ENCODE peak calls at places on chromosomes 5 and 9, in five cellular contexts. D, W, N, Q and I are unnamed samples.

GRCh38 chr9:133852476-133852875 is 114.3 kb upstream of the SARDH start:
- DNase-seq in D (no peak), W (no peak), N (no peak), Q (no peak), I (no peak)

GRCh38 chr5:34674226-34674625 is 18.1 kb downstream of the RAI14 start:
- DNase-seq in D (no peak), W (no peak), N (no peak), Q (no peak), I (no peak)

GRCh38 chr5:42235837-42236236 is 187.4 kb upstream of the GHR start:
- DNase-seq in D (no peak), W (no peak), N (no peak), Q (no peak), I (no peak)

GRCh38 chr5:56460681-56461191 is 227.6 kb upstream of the ANKRD55 start:
- DNase-seq in D (no peak), W (no peak), N (no peak), Q (no peak), I (no peak)

GRCh38 chr5:175444060-175444904 is at the start of gene DRD1:
- DNase-seq in D (peak; percentile 64), W (no peak), N (peak; percentile 78), Q (peak; percentile 34), I (peak; percentile 66)

GRCh38 chr9:91755761-91756638 is 194.0 kb downstream of the ROR2 start:
- DNase-seq in D (no peak), W (no peak), N (no peak), Q (no peak), I (no peak)

GRCh38 chr5:115543931-115544370 is 624 bp downstream of the FEM1C start:
- DNase-seq in D (peak; percentile 15), W (no peak), N (peak; percentile 64), Q (peak; percentile 23), I (peak; percentile 11)

GRCh38 chr9:89038354-89039091 is 47.3 kb downstream of the S1PR3 start:
- DNase-seq in D (no peak), W (no peak), N (no peak), Q (no peak), I (no peak)

GRCh38 chr5:168364151-168364661 is 72.8 kb downstream of the WWC1 start:
- DNase-seq in D (no peak), W (peak; percentile 19), N (no peak), Q (no peak), I (no peak)

GRCh38 chr5:151001436-151001835 is 19.0 kb upstream of the GPX3 start:
- DNase-seq in D (no peak), W (no peak), N (no peak), Q (no peak), I (no peak)

GRCh38 chr9:29439961-29440360 is 1866.7 kb upstream of the C9orf72 start:
- DNase-seq in D (no peak), W (peak; percentile 24), N (no peak), Q (no peak), I (no peak)

GRCh38 chr9:125538092-125538473 is 168.9 kb downstream of the MAPKAP1 start:
- DNase-seq in D (no peak), W (peak; percentile 74), N (no peak), Q (no peak), I (no peak)

GRCh38 chr5:56919942-56920662 is 10.7 kb downstream of the SETD9 start:
- DNase-seq in D (no peak), W (no peak), N (no peak), Q (no peak), I (no peak)

GRCh38 chr9:96612105-96612965 is 7.3 kb downstream of the CDC14B start:
- DNase-seq in D (no peak), W (no peak), N (peak; percentile 28), Q (no peak), I (peak; percentile 14)

GRCh38 chr5:443239-444151 is 519 bp downstream of the EXOC3 start:
- DNase-seq in D (no peak), W (no peak), N (no peak), Q (no peak), I (no peak)

GRCh38 chr5:10464173-10464572 is 22.5 kb downstream of the ROPN1L start:
- DNase-seq in D (no peak), W (no peak), N (no peak), Q (no peak), I (no peak)

GRCh38 chr9:107674937-107675277 is 185.3 kb upstream of the KLF4 start:
- DNase-seq in D (no peak), W (no peak), N (no peak), Q (no peak), I (no peak)

GRCh38 chr9:133656211-133657119 is 20.3 kb downstream of the DBH start:
- DNase-seq in D (no peak), W (no peak), N (no peak), Q (peak; percentile 61), I (no peak)

GRCh38 chr5:1791176-1791575 is 8.5 kb downstream of the MRPL36 start:
- DNase-seq in D (no peak), W (no peak), N (no peak), Q (no peak), I (no peak)

GRCh38 chr9:91758491-91758981 is 191.5 kb downstream of the ROR2 start:
- DNase-seq in D (peak; percentile 54), W (peak; percentile 32), N (peak; percentile 87), Q (no peak), I (peak; percentile 70)

DNA sequence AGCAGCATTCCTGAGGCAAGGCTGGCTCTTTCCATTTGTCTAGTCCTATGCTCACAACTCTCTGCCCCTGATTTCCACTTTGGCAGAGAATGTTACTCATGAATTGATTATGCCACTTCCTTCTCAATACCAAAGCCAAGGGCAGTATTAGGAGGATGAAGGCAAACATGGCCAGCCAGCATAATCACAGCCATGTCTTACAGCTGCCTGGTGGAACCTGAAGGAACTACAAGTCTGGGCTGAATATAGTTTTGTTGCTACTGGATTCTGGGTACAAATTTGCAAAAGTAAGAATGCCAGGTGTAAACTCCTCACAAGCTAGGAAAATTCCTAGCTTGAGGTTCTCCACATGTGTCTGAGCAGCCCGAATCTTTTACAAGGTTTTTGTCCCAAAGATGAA is 4.2 kb downstream of the SIL1 start:
- DNase-seq in D (no peak), W (no peak), N (no peak), Q (no peak), I (no peak)
- TF ChIP-seq CTCF in D (peak; percentile 42), W (peak; percentile 5), N (peak; percentile 23), Q (no peak), I (peak; percentile 47)

DNA sequence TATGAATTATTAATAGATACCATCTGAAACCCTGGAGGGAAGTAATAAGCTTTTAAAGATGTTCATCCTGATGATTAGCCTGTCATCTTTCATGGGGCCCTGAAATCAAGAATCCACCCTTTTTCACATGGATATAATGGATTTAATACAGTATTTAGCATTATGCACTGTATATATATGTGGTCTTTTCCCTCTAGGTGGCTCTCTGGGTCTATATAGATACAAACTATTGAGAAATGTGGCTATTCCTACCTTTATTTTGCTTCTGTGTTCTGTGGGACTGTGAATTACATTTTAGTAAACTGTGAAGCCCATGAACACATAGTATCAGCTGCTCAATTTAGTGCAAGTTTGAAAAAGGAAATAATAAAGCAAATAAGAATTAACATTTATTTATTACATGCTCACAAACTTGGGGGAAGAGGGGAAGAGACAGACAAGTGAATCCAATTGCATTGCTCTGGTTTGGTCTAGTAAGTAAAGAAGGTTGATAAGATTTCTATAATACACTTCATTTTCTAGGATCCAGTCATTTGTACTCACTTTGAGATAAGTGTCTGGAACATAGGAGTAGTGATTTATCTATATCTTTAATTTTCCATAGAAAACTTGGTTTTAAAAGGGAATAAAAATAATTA is 112.2 kb downstream of the SCAMP1 start:
- DNase-seq in D (no peak), W (no peak), N (no peak), Q (no peak), I (no peak)
- TF ChIP-seq CTCF in D (no peak), W (peak; percentile 49), N (peak; percentile 50), Q (no peak), I (no peak)

GRCh38 chr5:149317281-149318048 is 27.8 kb upstream of the GRPEL2 start:
- DNase-seq in D (no peak), W (peak; percentile 23), N (peak; percentile 59), Q (peak; percentile 22), I (no peak)
- TF ChIP-seq CTCF in D (peak; percentile 71), W (peak; percentile 87), N (peak; percentile 69), Q (peak; percentile 89), I (peak; percentile 81)

GRCh38 chr5:72246239-72246580 is 73.8 kb downstream of the MRPS27 start:
- DNase-seq in D (no peak), W (no peak), N (peak; percentile 26), Q (no peak), I (no peak)
- TF ChIP-seq CTCF in D (no peak), W (peak; percentile 5), N (no peak), Q (no peak), I (no peak)

GRCh38 chr9:112711050-112711689 is 6.7 kb downstream of the INIP start:
- DNase-seq in D (no peak), W (no peak), N (peak; percentile 30), Q (no peak), I (no peak)
- TF ChIP-seq CTCF in D (peak; percentile 64), W (peak; percentile 36), N (peak; percentile 82), Q (no peak), I (peak; percentile 71)

DNA sequence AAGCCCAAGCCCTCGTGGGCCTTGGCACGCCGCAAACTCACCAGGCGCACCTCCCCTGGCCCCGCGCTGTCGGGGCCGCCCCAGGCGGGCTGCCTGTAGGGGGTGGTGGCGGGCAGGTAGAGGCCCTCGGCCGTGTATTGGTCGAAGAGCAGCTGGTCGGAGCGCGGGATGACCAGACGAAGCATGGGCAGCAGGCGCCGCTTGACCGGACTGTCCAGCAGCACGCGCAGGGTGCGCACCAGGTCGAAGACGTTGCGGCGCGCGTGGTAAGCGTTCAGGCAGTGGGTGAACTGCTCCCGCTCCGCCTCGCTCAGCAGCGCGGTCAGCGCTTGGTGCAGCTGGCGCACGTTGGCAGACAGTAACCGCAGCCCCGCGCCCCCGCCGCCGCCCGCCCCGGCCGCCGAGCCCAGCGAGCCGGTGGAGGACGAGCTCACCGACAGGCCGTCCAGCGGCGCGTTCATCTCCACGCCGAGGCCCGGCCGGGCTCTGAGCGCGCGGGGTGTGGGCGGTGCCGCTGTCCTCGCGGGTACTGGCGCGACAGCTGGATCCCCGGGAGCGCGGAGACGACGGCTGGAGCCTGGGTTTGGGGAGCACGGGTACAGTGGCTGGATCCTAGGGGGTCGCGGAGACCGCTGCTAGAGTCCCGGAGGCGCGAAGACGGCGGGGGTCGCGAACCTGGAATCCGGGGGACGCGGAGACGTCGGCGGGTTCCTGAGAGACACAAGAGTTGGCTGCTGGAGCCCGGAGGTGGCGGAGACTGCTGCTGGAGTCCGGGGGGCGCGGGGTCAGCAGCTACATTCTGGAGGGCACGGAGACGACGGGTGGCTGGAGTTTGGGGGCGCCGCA is 709 bp downstream of the WHRN start:
- DNase-seq in D (peak; percentile 37), W (peak; percentile 18), N (peak; percentile 51), Q (peak; percentile 13), I (peak; percentile 42)
- TF ChIP-seq CTCF in D (peak; percentile 57), W (peak; percentile 28), N (peak; percentile 47), Q (no peak), I (peak; percentile 56)